ENCODE peak calls at places on chromosomes 2 and 18, in nine cellular contexts. F is mammary epithelial cell, P is bronchial epithelial cell, H is heart right ventricle, A is pancreas, M is body of pancreas, B is HCT116, L is foreskin fibroblast, Y is A673. W is an unnamed sample.

GRCh38 chr18:57981629-57982028 is 62.4 kb upstream of the NEDD4L start:
- DNase-seq in H (no peak), A (no peak), Y (no peak), F (no peak), P (no peak), B (no peak), L (no peak), M (no peak), W (no peak)

GRCh38 chr2:240341064-240341463 is 94.4 kb upstream of the GPC1 start:
- DNase-seq in Y (no peak), P (no peak), H (no peak), L (no peak), A (no peak), M (no peak), B (no peak), F (no peak), W (no peak)

GRCh38 chr2:114727012-114727411 is 284.6 kb downstream of the DPP10 start:
- DNase-seq in L (no peak), P (no peak), M (no peak), Y (no peak), H (no peak), B (no peak), A (no peak), F (no peak), W (no peak)

GRCh38 chr2:231490801-231491200 is 26.5 kb upstream of the NCL start:
- DNase-seq in L (no peak), H (no peak), B (no peak), A (no peak), Y (no peak), P (no peak), M (no peak), F (no peak), W (no peak)

GRCh38 chr2:164717000-164717597 is 95.8 kb upstream of the GRB14 start:
- DNase-seq in M (no peak), F (no peak), Y (peak; percentile 64), B (peak; percentile 10), H (no peak), L (peak; percentile 57), A (no peak), P (peak; percentile 32), W (no peak)

GRCh38 chr2:77270433-77270832 is 251.7 kb downstream of the LRRTM4 start:
- DNase-seq in P (peak; percentile 38), A (no peak), M (no peak), B (no peak), F (no peak), Y (no peak), H (no peak), L (no peak), W (no peak)

GRCh38 chr18:3117493-3118192 is 102.1 kb downstream of the MYOM1 start:
- DNase-seq in H (no peak), A (no peak), M (peak; percentile 56), F (peak; percentile 15), L (no peak), B (no peak), P (peak; percentile 97), Y (no peak), W (no peak)

GRCh38 chr2:64477037-64477436 is 23.1 kb downstream of the LGALSL start:
- DNase-seq in A (no peak), M (no peak), Y (no peak), F (no peak), P (no peak), L (no peak), H (no peak), B (no peak), W (no peak)

GRCh38 chr2:136121511-136121910 is 3.6 kb upstream of the CXCR4 start:
- DNase-seq in A (no peak), H (no peak), B (no peak), F (no peak), L (no peak), M (no peak), Y (no peak), P (no peak), W (no peak)

GRCh38 chr2:136118819-136119716 is 1.1 kb upstream of the CXCR4 start:
- DNase-seq in A (no peak), H (peak; percentile 59), Y (no peak), P (no peak), L (peak; percentile 17), M (peak; percentile 46), F (no peak), B (no peak), W (no peak)

GRCh38 chr2:136117909-136118818 is at the start of gene CXCR4:
- DNase-seq in P (no peak), Y (peak; percentile 35), M (peak; percentile 59), B (peak; percentile 34), H (peak; percentile 76), A (peak; percentile 36), L (peak; percentile 56), F (peak; percentile 21), W (no peak)

GRCh38 chr2:136117391-136117841 is 533 bp downstream of the CXCR4 start:
- DNase-seq in F (peak; percentile 14), A (no peak), L (peak; percentile 65), M (peak; percentile 17), H (peak; percentile 28), P (no peak), B (no peak), Y (peak; percentile 56), W (no peak)

DNA sequence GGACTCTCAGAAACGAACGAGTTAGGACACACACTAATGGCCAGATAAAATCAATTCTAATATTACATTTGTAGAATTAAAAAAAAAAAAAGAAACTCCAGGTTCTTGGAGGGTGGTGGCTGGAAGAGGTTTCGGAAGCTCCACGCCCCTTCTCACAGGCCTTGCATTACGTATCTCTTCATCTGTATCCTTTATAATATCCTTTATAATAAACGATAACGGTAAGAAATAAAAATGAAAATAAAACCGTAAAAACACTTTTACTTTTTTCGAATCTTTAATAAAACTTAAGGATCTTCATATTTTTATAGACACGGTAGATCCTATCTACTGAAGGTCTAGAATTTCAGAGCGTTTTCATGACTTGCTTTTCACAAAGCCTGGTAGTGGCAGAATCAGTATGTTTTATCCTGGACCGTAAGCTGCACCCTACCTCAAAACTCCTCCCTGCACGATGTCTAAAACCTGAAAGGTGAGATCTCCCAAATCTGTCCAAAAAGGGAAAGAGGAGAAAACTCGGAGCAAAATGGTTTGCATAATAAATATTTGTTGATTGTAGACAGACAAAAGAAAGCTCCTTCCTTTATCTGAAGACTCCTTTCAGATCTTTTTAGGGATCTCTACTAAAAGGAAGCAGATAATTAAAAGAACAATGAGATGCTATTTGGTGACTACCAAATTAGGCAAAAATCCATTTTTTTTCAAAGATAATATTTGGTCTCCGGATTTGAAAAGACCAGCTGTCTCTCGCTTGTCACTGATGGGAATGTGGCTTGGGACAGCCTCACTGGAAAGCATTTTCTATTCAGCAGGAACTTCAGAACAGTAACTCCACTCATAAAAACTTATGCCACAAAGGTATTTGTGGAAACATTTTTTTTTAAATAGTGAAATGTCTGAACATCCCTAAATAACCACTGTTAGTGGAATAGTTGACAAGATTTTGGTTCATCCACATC is 2.0 kb upstream of the CXCR4 start:
- DNase-seq in H (no peak), Y (no peak), F (no peak), B (no peak), P (no peak), M (no peak), A (no peak), L (no peak), W (no peak)
- H3K4me3 ChIP-seq in H (peak overlapping the region; percentile 74), Y (no peak overlapping the region), F (no peak overlapping the region), B (no peak overlapping the region), P (no peak overlapping the region), M (no peak overlapping the region), A (no peak overlapping the region), L (no peak overlapping the region), W (no peak overlapping the region)

GRCh38 chr2:174633621-174633927 is 36.0 kb upstream of the WIPF1 start:
- DNase-seq in L (peak; percentile 53), P (no peak), A (no peak), B (no peak), M (no peak), F (no peak), Y (no peak), H (no peak), W (no peak)

GRCh38 chr2:174632847-174633620 is 35.4 kb upstream of the WIPF1 start:
- DNase-seq in P (no peak), L (peak; percentile 36), Y (no peak), A (no peak), H (no peak), M (no peak), B (no peak), F (no peak), W (no peak)

GRCh38 chr2:174635747-174636399 is 38.3 kb upstream of the WIPF1 start:
- DNase-seq in Y (no peak), L (peak; percentile 77), M (no peak), F (no peak), B (no peak), P (no peak), H (no peak), A (no peak), W (peak; percentile 30)

GRCh38 chr2:174635015-174635593 is 37.5 kb upstream of the WIPF1 start:
- DNase-seq in F (no peak), B (no peak), L (peak; percentile 15), Y (no peak), H (no peak), P (no peak), A (no peak), M (no peak), W (no peak)

DNA sequence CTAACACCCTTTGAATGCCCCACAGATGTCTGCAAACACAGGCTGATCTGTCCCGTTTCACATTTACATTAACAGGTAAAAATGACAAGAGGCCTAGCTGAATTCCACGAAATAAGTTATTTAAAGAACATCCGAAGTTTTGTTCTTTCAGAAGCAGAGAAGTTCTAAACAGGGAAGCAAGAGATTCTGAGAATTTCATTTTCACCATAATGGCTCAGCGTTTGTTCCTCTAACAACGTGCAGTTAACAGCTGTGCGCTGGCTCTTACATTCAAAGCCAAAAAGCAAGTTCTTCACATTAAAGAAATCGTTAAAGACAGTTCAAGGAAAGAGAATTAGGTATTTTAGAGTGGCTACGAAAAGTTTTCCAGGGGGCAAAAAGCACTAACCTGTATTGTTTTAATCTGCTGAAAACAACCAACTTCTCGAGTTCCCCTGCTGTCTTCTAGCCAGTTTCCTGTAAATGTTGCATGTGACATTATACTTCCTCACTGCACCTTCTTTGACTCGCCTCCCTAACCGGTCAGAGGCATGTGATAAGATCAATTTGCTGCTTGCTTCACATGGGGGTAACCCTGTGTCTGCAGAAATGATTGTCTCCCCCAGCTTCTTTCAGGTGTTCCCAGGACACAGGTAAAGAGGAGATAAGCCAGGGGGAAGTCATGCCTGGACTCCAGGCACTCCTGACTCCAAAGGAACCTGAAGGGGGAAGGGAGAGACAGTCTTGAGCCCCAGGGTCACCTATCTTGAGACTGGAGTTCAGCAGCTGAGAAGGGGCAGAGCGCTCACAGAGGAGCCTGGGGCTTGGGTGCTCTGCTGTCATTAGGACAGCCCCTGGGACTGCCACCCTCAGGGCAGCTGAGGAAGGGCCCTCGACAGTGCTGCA is 36.8 kb upstream of the WIPF1 start:
- DNase-seq in Y (no peak), B (no peak), L (peak; percentile 50), F (no peak), M (no peak), H (no peak), A (no peak), P (no peak), W (no peak)
- H3K4me3 ChIP-seq in Y (no peak overlapping the region), B (no peak overlapping the region), L (peak overlapping the region; percentile 2), F (no peak overlapping the region), M (no peak overlapping the region), H (peak overlapping the region; percentile 57), A (no peak overlapping the region), P (no peak overlapping the region), W (no peak overlapping the region)

DNA sequence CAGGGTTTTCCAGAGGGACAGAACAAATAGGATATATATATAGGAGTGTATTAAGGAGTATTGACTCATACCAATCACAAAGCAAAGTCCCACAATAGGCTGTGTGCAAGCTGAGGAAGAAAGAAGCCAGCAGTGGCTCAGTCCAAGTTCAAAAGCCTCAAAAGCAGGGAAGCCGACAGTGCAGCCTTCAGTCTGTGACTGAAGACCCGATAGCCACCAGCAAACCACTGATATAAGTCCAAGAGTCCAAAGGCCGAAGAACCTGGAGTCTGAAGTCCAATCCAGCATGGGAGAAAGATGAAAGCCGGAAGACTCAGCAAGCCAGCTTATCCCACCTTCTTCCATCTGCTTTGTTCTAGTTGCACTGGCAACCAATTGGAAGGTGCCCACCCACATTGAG is 39.0 kb upstream of the GPD2 start:
- DNase-seq in L (no peak), B (no peak), P (no peak), A (no peak), F (no peak), Y (no peak), H (no peak), M (no peak), W (no peak)
- H3K4me3 ChIP-seq in L (no peak overlapping the region), B (no peak overlapping the region), P (no peak overlapping the region), A (no peak overlapping the region), F (no peak overlapping the region), Y (no peak overlapping the region), H (no peak overlapping the region), M (no peak overlapping the region), W (no peak overlapping the region)

GRCh38 chr2:229849073-229849472 is 72.7 kb downstream of the TRIP12 start:
- DNase-seq in Y (no peak), M (no peak), A (no peak), F (no peak), P (no peak), L (no peak), H (no peak), B (no peak), W (no peak)

GRCh38 chr2:229856416-229856815 is 65.4 kb downstream of the TRIP12 start:
- DNase-seq in L (no peak), F (no peak), P (no peak), H (no peak), B (no peak), Y (no peak), M (no peak), A (no peak), W (no peak)

GRCh38 chr2:229852565-229852964 is 69.2 kb downstream of the TRIP12 start:
- DNase-seq in P (peak; percentile 30), L (peak; percentile 71), B (no peak), H (peak; percentile 48), F (no peak), A (no peak), Y (peak; percentile 90), M (no peak), W (peak; percentile 28)

GRCh38 chr2:229855116-229855515 is 66.7 kb downstream of the TRIP12 start:
- DNase-seq in A (no peak), Y (no peak), F (no peak), H (no peak), B (no peak), P (peak; percentile 36), M (no peak), L (no peak), W (no peak)

DNA sequence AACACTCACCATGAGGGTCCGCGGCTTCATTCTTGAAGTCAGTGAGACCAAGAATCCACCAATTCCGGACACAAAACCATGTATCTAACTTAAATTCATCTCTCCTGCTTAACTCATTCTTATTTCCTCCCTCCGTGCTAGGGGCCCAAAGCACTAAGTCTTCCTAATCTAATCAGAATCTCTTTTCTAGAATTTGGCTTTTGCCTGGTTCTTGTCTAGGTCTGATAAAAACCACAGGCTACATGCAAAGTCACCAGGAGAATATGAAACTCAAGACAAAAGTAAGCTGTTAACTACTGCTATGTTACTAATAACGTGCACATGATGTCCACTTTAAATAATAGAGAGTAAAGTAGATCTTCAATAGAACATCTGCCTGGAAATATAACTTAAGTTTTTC is 69.9 kb downstream of the TRIP12 start:
- DNase-seq in A (no peak), M (no peak), H (no peak), F (no peak), Y (no peak), L (no peak), B (no peak), P (no peak), W (no peak)
- H3K4me3 ChIP-seq in A (no peak overlapping the region), M (no peak overlapping the region), H (no peak overlapping the region), F (no peak overlapping the region), Y (no peak overlapping the region), L (no peak overlapping the region), B (no peak overlapping the region), P (no peak overlapping the region), W (no peak overlapping the region)

W was measured in skeletal muscle cell.